ENCODE peak calls at places on chromosomes 1 and 21, in seven cellular contexts. O is IMR-90, Q is HFF-Myc, U is HL-60, W is uterus, X is bronchial epithelial cell, L is OCI-LY7. A is an unnamed sample.

GRCh38 chr1:180188103-180188506 is 33.4 kb downstream of the QSOX1 start:
- DNase-seq in O (peak; percentile 35), Q (peak; percentile 7), U (peak; percentile 60), W (peak; percentile 34), X (peak; percentile 29), L (peak; percentile 27), A (peak; percentile 46)

GRCh38 chr1:207070811-207071210 is 17.7 kb downstream of the PFKFB2 start:
- DNase-seq in O (no peak), Q (no peak), U (peak; percentile 90), W (no peak), X (no peak), L (no peak), A (no peak)

GRCh38 chr21:46559291-46559983 is 45.4 kb downstream of the S100B start:
- DNase-seq in O (no peak), Q (no peak), U (no peak), W (no peak), X (no peak), L (peak; percentile 71), A (no peak)

GRCh38 chr1:9128161-9128519 is 762 bp downstream of the GPR157 start:
- DNase-seq in O (no peak), Q (no peak), U (no peak), W (peak; percentile 39), X (no peak), L (no peak), A (no peak)

GRCh38 chr1:202126426-202126825 is 3.7 kb downstream of the GPR37L1 start:
- DNase-seq in O (no peak), Q (no peak), U (no peak), W (no peak), X (no peak), L (no peak), A (no peak)

GRCh38 chr1:205983925-205984725 is 19.1 kb downstream of the RAB7B start:
- DNase-seq in O (peak; percentile 55), Q (no peak), U (peak; percentile 23), W (no peak), X (peak; percentile 96), L (peak; percentile 72), A (peak; percentile 55)

GRCh38 chr1:118204648-118205047 is 19.6 kb upstream of the SPAG17 start:
- DNase-seq in O (no peak), Q (no peak), U (no peak), W (no peak), X (peak; percentile 47), L (no peak), A (no peak)

GRCh38 chr1:2547210-2548067 is 8.7 kb upstream of the TNFRSF14 start:
- DNase-seq in O (no peak), Q (no peak), U (peak; percentile 26), W (no peak), X (no peak), L (peak; percentile 73), A (no peak)

GRCh38 chr1:147076442-147076841 is 95.8 kb downstream of the PRKAB2 start:
- DNase-seq in O (no peak), Q (no peak), U (no peak), W (no peak), X (no peak), L (no peak), A (no peak)

GRCh38 chr21:23949493-23949892 is 1657.8 kb downstream of the MRPL39 start:
- DNase-seq in O (no peak), Q (no peak), U (no peak), W (no peak), X (no peak), L (no peak), A (no peak)

GRCh38 chr21:18417361-18417760 is 13.8 kb upstream of the TMPRSS15 start:
- DNase-seq in O (no peak), Q (no peak), U (no peak), W (no peak), X (no peak), L (no peak), A (no peak)

GRCh38 chr1:203282720-203283542 is 22.4 kb upstream of the BTG2 start:
- DNase-seq in O (no peak), Q (no peak), U (no peak), W (peak; percentile 15), X (no peak), L (peak; percentile 74), A (no peak)

GRCh38 chr1:172266528-172267174 is 153.8 kb upstream of the C1orf105 start:
- DNase-seq in O (no peak), Q (no peak), U (no peak), W (no peak), X (peak; percentile 73), L (no peak), A (no peak)

GRCh38 chr1:34057751-34058150 is 107.3 kb downstream of the CSMD2 start:
- DNase-seq in O (no peak), Q (no peak), U (no peak), W (no peak), X (no peak), L (no peak), A (no peak)

GRCh38 chr1:31372961-31373896 is at the start of gene FABP3:
- DNase-seq in O (peak; percentile 51), Q (peak; percentile 47), U (peak; percentile 8), W (peak; percentile 79), X (peak; percentile 11), L (no peak), A (peak; percentile 59)

GRCh38 chr1:27591622-27592021 is 12.3 kb downstream of the AHDC1 start:
- DNase-seq in O (peak; percentile 38), Q (no peak), U (no peak), W (no peak), X (no peak), L (no peak), A (no peak)

GRCh38 chr1:9384751-9385245 is 92.1 kb downstream of the SPSB1 start:
- DNase-seq in O (no peak), Q (no peak), U (no peak), W (peak; percentile 61), X (no peak), L (no peak), A (peak; percentile 29)

GRCh38 chr21:21715286-21715969 is 717.2 kb downstream of the NCAM2 start:
- DNase-seq in O (peak; percentile 93), Q (peak; percentile 46), U (no peak), W (no peak), X (no peak), L (no peak), A (peak; percentile 94)

GRCh38 chr21:35540950-35541632 is 492.0 kb upstream of the RUNX1 start:
- DNase-seq in O (no peak), Q (no peak), U (no peak), W (no peak), X (no peak), L (no peak), A (peak; percentile 37)

GRCh38 chr1:68202239-68202832 is 30.0 kb downstream of the WLS start:
- DNase-seq in O (peak; percentile 74), Q (no peak), U (no peak), W (no peak), X (no peak), L (no peak), A (peak; percentile 71)

GRCh38 chr1:39842030-39842678 is 41.1 kb downstream of the TRIT1 start:
- DNase-seq in O (no peak), Q (no peak), U (no peak), W (no peak), X (no peak), L (no peak), A (no peak)

GRCh38 chr1:107299521-107299920 is 158.7 kb downstream of the NTNG1 start:
- DNase-seq in O (no peak), Q (no peak), U (no peak), W (no peak), X (no peak), L (no peak), A (no peak)

GRCh38 chr1:56396524-56397067 is 182.8 kb downstream of the PLPP3 start:
- DNase-seq in O (no peak), Q (no peak), U (no peak), W (no peak), X (no peak), L (no peak), A (no peak)

GRCh38 chr1:53111073-53111556 is 31.3 kb downstream of the SLC1A7 start:
- DNase-seq in O (peak; percentile 18), Q (no peak), U (no peak), W (no peak), X (no peak), L (no peak), A (no peak)

GRCh38 chr1:243230914-243231313 is 24.2 kb downstream of the CEP170 start:
- DNase-seq in O (peak; percentile 44), Q (no peak), U (no peak), W (no peak), X (peak; percentile 32), L (peak; percentile 46), A (no peak)

GRCh38 chr1:11925938-11926292 is 312 bp downstream of the KIAA2013 start:
- DNase-seq in O (no peak), Q (no peak), U (no peak), W (no peak), X (no peak), L (no peak), A (no peak)

GRCh38 chr21:34544032-34544496 is 32.1 kb upstream of the KCNE1 start:
- DNase-seq in O (peak; percentile 75), Q (peak; percentile 62), U (peak; percentile 61), W (peak; percentile 60), X (peak; percentile 75), L (peak; percentile 77), A (peak; percentile 72)

GRCh38 chr1:186750250-186750649 is 70.0 kb upstream of the PTGS2 start:
- DNase-seq in O (no peak), Q (no peak), U (peak; percentile 10), W (no peak), X (peak; percentile 94), L (no peak), A (no peak)

GRCh38 chr1:6260433-6260934 is 414 bp downstream of the GPR153 start:
- DNase-seq in O (no peak), Q (no peak), U (no peak), W (no peak), X (no peak), L (no peak), A (no peak)
- H3K4me3 ChIP-seq in O (peak overlapping the region; percentile 75), Q (peak overlapping the region; percentile 58), U (peak overlapping the region; percentile 36), W (peak overlapping the region; percentile 47), X (peak overlapping the region; percentile 72), L (peak overlapping the region; percentile 57), A (peak overlapping the region; percentile 46)

GRCh38 chr1:77579547-77579946 is 102.9 kb downstream of the ZZZ3 start:
- DNase-seq in O (no peak), Q (no peak), U (no peak), W (no peak), X (no peak), L (no peak), A (no peak)
- TF ChIP-seq CTCF in O (no peak), Q (no peak), U (no peak), W (no peak), X (no peak), L (peak; percentile 32), A (no peak)

GRCh38 chr1:155968670-155969069 is 9.7 kb downstream of the ARHGEF2 start:
- DNase-seq in O (peak; percentile 72), Q (no peak), U (no peak), W (no peak), X (no peak), L (no peak), A (peak; percentile 41)
- H3K4me3 ChIP-seq in O (no peak overlapping the region), Q (no peak overlapping the region), U (no peak overlapping the region), W (no peak overlapping the region), X (no peak overlapping the region), L (no peak overlapping the region), A (no peak overlapping the region)

DNA sequence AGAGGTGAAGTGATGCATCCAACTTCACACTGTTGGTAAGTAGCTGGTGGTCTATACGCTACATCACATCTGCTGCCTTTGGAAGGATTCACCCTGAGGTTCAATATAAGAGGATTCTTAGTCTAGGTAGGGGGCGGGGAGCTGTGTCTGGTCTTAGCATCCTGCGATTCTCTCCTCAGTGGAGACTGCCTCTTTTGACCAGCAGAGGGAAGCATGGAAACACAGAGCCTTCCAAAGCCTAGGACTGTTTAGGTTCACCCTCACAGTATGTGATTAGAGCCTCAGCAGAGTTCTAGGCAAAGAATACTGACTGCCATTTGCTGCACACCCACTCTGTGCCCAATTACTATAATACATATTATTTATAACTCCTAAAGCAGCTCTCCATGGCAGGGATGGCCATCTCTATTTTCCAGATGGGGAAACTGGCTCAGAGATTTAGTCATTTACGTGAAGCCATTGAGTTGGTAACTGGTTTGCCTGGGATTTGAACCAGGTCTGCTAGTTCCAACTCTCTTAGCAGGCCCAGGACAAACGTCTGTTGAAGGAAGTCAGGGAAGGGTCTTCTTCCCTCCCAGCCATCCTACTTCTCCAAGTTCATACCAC is 28.9 kb upstream of the EFCAB14 start:
- DNase-seq in O (peak; percentile 55), Q (peak; percentile 20), U (peak; percentile 35), W (peak; percentile 29), X (peak; percentile 75), L (peak; percentile 6), A (peak; percentile 32)
- TF ChIP-seq CTCF in O (peak; percentile 55), Q (peak; percentile 68), U (no peak), W (peak; percentile 52), X (peak; percentile 86), L (peak; percentile 50), A (peak; percentile 73)